ENCODE peak calls at places on chromosomes 3 and 15, in six cellular contexts. H is left ventricle myocardium inferior, Y is heart left ventricle, N is tibial artery, E is prostate gland, V is thoracic aorta. X is an unnamed sample. For H3K27me3, the result is how much of the 10 kb centered on the place peaks cover.

GRCh38 chr3:13772885-13773745 is 106.8 kb downstream of the WNT7A start:
- DNase-seq in H (no peak), Y (no peak), N (no peak), E (no peak), V (no peak), X (no peak)

GRCh38 chr3:155369244-155369643 is 75.8 kb upstream of the STRIT1 start:
- DNase-seq in H (no peak), Y (no peak), N (no peak), E (no peak), V (no peak), X (no peak)

GRCh38 chr3:58588030-58588614 is 10.9 kb upstream of the FAM107A start:
- DNase-seq in H (no peak), Y (no peak), N (no peak), E (no peak), V (no peak), X (no peak)

GRCh38 chr3:140359198-140359995 is 318.5 kb upstream of the TRIM42 start:
- DNase-seq in H (no peak), Y (no peak), N (no peak), E (no peak), V (no peak), X (no peak)

GRCh38 chr3:3081659-3082546 is 28.3 kb downstream of the IL5RA start:
- DNase-seq in H (no peak), Y (no peak), N (no peak), E (no peak), V (no peak), X (no peak)

GRCh38 chr3:5095879-5096278 is 26.2 kb upstream of the ARL8B start:
- DNase-seq in H (peak), Y (peak), N (no peak), E (no peak), V (no peak), X (no peak)

GRCh38 chr3:15052335-15053242 is 12.5 kb downstream of the MRPS25 start:
- DNase-seq in H (no peak), Y (no peak), N (no peak), E (no peak), V (no peak), X (no peak)

GRCh38 chr3:172224560-172225214 is 185.3 kb downstream of the FNDC3B start:
- DNase-seq in H (no peak), Y (no peak), N (no peak), E (no peak), V (no peak), X (no peak)

GRCh38 chr3:158571969-158572765 is 1.2 kb downstream of the MLF1 start:
- DNase-seq in H (no peak), Y (no peak), N (no peak), E (no peak), V (no peak), X (no peak)

GRCh38 chr3:71005797-71006321 is 577.7 kb downstream of the FOXP1 start:
- DNase-seq in H (no peak), Y (no peak), N (no peak), E (no peak), V (no peak), X (no peak)

GRCh38 chr3:100982710-100983109 is 10.5 kb downstream of the ABI3BP start:
- DNase-seq in H (peak), Y (peak), N (peak), E (peak), V (no peak), X (peak)

GRCh38 chr3:97793415-97794019 is 28.3 kb upstream of the CRYBG3 start:
- DNase-seq in H (no peak), Y (no peak), N (no peak), E (peak), V (no peak), X (no peak)

GRCh38 chr3:126355777-126356372 is 1.3 kb downstream of the KLF15 start:
- DNase-seq in H (peak), Y (peak), N (peak), E (peak), V (peak), X (peak)

GRCh38 chr3:33636125-33636855 is 81.8 kb downstream of the CLASP2 start:
- DNase-seq in H (no peak), Y (no peak), N (no peak), E (peak), V (no peak), X (peak)

GRCh38 chr15:78034495-78035191 is 42.9 kb downstream of the TBC1D2B start:
- DNase-seq in H (no peak), Y (no peak), N (no peak), E (peak), V (no peak), X (no peak)

GRCh38 chr3:185847506-185847905 is 22.7 kb upstream of the IGF2BP2 start:
- DNase-seq in H (no peak), Y (no peak), N (no peak), E (no peak), V (no peak), X (no peak)

GRCh38 chr15:31273258-31273941 is 53.2 kb upstream of the KLF13 start:
- DNase-seq in H (no peak), Y (no peak), N (no peak), E (peak), V (no peak), X (no peak)

GRCh38 chr3:117692416-117692995 is 982.9 kb downstream of the TUSC7 start:
- DNase-seq in H (no peak), Y (no peak), N (no peak), E (no peak), V (no peak), X (no peak)

GRCh38 chr3:136546718-136547117 is 205.5 kb downstream of the STAG1 start:
- DNase-seq in H (no peak), Y (no peak), N (no peak), E (no peak), V (no peak), X (no peak)

GRCh38 chr3:156859578-156859977 is 33.4 kb downstream of the LEKR1 start:
- DNase-seq in H (no peak), Y (no peak), N (no peak), E (no peak), V (no peak), X (no peak)

GRCh38 chr3:72797773-72798543 is 50.3 kb downstream of the SHQ1 start:
- DNase-seq in H (peak), Y (peak), N (no peak), E (no peak), V (no peak), X (no peak)

GRCh38 chr3:140092883-140093536 is 158.0 kb downstream of the CLSTN2 start:
- DNase-seq in H (no peak), Y (no peak), N (no peak), E (no peak), V (no peak), X (no peak)

GRCh38 chr3:79886204-79886603 is 118.4 kb upstream of the ROBO1 start:
- DNase-seq in H (no peak), Y (no peak), N (no peak), E (no peak), V (no peak), X (no peak)

GRCh38 chr3:79881431-79881830 is 113.6 kb upstream of the ROBO1 start:
- DNase-seq in H (no peak), Y (no peak), N (no peak), E (no peak), V (no peak), X (no peak)

GRCh38 chr3:79885407-79885806 is 117.6 kb upstream of the ROBO1 start:
- DNase-seq in H (no peak), Y (no peak), N (no peak), E (no peak), V (no peak), X (no peak)

DNA sequence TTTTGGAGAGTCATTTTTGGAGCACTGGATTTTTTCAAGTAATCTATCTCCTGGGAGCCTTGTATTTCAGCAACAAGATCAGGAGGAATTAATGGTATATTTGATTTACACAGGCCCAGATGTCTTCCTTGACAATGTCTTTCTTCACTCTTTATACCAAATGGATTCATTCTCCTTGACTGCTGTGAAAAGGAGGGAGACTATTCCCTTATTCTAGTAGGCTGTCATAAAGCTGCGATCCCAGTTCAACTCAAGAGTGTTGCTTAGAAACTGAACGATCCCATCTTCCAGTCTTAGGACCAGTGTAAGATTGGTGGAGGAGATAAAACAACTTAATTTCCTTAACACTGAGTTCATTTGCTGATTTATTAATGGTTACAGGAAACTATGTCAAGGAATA is 119.4 kb upstream of the ROBO1 start:
- DNase-seq in H (no peak), Y (no peak), N (no peak), E (no peak), V (no peak), X (no peak)
- H3K27ac ChIP-seq in H (no peak), Y (no peak), N (no peak), E (no peak), V (no peak), X (no peak)

GRCh38 chr3:179147571-179148445 is at the start of gene PIK3CA:
- DNase-seq in H (peak), Y (peak), N (peak), E (peak), V (peak), X (peak)
- TF ChIP-seq CTCF in H (no peak), Y (no peak), N (no peak), E (no peak), V (no peak), X (no peak)

DNA sequence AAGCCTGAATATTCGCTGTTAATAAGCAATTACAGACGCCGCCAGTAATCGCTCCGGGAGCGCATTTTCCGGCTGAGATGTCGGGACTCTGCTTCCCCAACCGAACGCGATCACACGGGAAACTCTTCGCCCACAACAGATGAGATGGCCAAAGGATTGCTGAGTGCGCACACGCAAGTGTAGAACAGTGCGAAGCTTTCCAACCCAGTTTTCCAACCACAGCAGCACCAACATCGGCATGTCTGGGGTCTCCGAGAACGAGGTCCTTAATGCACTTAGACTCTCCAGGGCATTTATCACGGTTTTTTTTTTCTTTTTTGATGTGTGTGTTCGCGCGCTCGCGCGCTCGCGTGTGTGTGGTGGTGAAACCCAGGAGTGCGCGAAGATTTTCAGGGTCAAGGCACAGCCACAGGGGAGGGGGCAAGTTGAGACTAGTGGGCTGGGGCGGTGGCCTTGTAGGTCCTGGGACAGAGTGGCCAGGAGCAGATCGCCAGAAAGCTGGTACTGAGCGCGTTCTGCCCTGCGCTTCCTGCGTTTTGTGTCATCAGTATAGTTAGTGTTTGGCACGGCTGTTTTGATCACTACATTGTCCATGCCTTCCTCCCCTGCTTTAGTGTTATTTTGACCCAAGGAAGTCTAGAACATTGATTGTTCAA is 1.8 kb upstream of the EOMES start:
- DNase-seq in H (no peak), Y (no peak), N (no peak), E (no peak), V (no peak), X (no peak)
- H3K27me3 ChIP-seq in H (half or more), Y (half or more), N (half or more), E (under half), V (under half), X (half or more)

DNA sequence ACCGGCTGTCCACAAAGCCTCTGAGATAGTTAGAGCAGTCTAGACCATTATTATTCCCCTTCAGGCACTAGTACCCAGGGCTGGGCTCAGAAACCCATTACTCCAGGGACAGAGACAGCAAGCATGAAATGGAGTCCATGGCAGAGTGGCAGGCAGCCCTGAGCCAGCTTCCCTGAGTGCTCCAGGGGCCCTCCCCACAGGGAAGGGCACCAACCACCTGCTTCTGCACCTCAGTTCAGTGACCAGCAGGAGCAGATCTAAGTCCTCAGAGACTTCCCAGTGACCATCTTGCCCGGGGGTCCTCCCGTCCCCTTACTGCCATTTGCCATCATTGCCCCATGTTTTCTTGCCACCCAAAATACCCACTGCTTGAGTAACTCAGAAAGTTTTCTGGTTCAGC is 62.0 kb downstream of the DAPK2 start:
- DNase-seq in H (no peak), Y (no peak), N (no peak), E (no peak), V (no peak), X (no peak)
- H3K27ac ChIP-seq in H (peak), Y (peak), N (peak), E (no peak), V (no peak), X (no peak)

DNA sequence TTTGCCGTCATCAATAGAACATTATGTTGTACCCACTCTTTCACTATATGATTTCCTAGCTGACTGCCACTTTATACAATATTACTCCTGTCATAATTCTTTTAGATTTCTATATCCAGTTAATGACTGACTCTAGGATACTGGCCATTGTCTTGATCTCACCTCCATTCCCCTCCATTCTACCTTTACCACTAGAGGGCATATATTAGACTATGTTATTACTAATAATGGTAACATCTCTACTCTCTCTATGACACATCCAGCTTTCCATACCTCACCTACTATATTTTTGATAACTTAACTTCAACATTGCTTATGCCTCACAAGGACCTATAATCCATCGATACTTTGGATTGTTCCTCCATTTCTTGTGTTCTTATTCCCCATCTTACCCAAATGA is 31.4 kb upstream of the POU1F1 start:
- DNase-seq in H (no peak), Y (no peak), N (no peak), E (no peak), V (no peak), X (no peak)
- TF ChIP-seq CTCF in H (no peak), Y (no peak), N (no peak), E (no peak), V (no peak), X (no peak)

GRCh38 chr3:182375921-182376320 is 417.4 kb upstream of the ATP11B start:
- DNase-seq in H (no peak), Y (no peak), N (no peak), E (no peak), V (no peak), X (no peak)
- H3K27me3 ChIP-seq in H (under half), Y (under half), N (under half), E (under half), V (under half), X (under half)

GRCh38 chr3:37097776-37098175 is 76.6 kb downstream of the LRRFIP2 start:
- DNase-seq in H (no peak), Y (no peak), N (no peak), E (no peak), V (no peak), X (no peak)

GRCh38 chr3:37093481-37093880 is 80.9 kb downstream of the LRRFIP2 start:
- DNase-seq in H (no peak), Y (no peak), N (no peak), E (no peak), V (no peak), X (no peak)

GRCh38 chr3:37096972-37097371 is 77.4 kb downstream of the LRRFIP2 start:
- DNase-seq in H (no peak), Y (no peak), N (no peak), E (no peak), V (no peak), X (no peak)

GRCh38 chr3:37098884-37099283 is 75.5 kb downstream of the LRRFIP2 start:
- DNase-seq in H (no peak), Y (no peak), N (no peak), E (no peak), V (no peak), X (no peak)

GRCh38 chr3:37096292-37096691 is 78.1 kb downstream of the LRRFIP2 start:
- DNase-seq in H (no peak), Y (no peak), N (no peak), E (no peak), V (no peak), X (no peak)
- H3K27ac ChIP-seq in H (peak), Y (peak), N (no peak), E (no peak), V (no peak), X (peak)

GRCh38 chr15:55993111-55993803 is at the start of gene NEDD4:
- DNase-seq in H (peak), Y (peak), N (peak), E (peak), V (peak), X (peak)

GRCh38 chr15:55992769-55993110 is 672 bp downstream of the NEDD4 start:
- DNase-seq in H (no peak), Y (no peak), N (no peak), E (no peak), V (no peak), X (no peak)

GRCh38 chr15:55990986-55991385 is 2.4 kb downstream of the NEDD4 start:
- DNase-seq in H (no peak), Y (no peak), N (no peak), E (no peak), V (no peak), X (no peak)

GRCh38 chr15:55991841-55992768 is 1.3 kb downstream of the NEDD4 start:
- DNase-seq in H (no peak), Y (no peak), N (no peak), E (no peak), V (no peak), X (no peak)

GRCh38 chr15:55993804-55994539 is 560 bp upstream of the NEDD4 start:
- DNase-seq in H (no peak), Y (no peak), N (no peak), E (no peak), V (no peak), X (no peak)
- TF ChIP-seq CTCF in H (no peak), Y (no peak), N (no peak), E (no peak), V (no peak), X (no peak)

GRCh38 chr15:67836134-67836455 is 3.8 kb downstream of the RNU6-1 start:
- DNase-seq in H (no peak), Y (no peak), N (no peak), E (no peak), V (no peak), X (no peak)

GRCh38 chr15:67836477-67836876 is 3.4 kb downstream of the RNU6-1 start:
- DNase-seq in H (peak), Y (no peak), N (peak), E (no peak), V (no peak), X (no peak)

GRCh38 chr15:67834593-67835348 is 5.1 kb downstream of the RNU6-1 start:
- DNase-seq in H (no peak), Y (no peak), N (no peak), E (no peak), V (no peak), X (no peak)

GRCh38 chr15:67834249-67834592 is 5.6 kb downstream of the RNU6-1 start:
- DNase-seq in H (no peak), Y (no peak), N (no peak), E (no peak), V (no peak), X (no peak)

GRCh38 chr15:67835349-67836133 is 4.3 kb downstream of the RNU6-1 start:
- DNase-seq in H (no peak), Y (no peak), N (no peak), E (no peak), V (no peak), X (no peak)
- H3K27me3 ChIP-seq in H (half or more), Y (under half), N (half or more), E (under half), V (under half), X (under half)

X was measured in tibial nerve.